ENCODE peak calls at places on chromosomes 4 and X, in ten cellular contexts. C, Z, S, K, U, T, J, E, M and Y are unnamed samples.
A peak's percentile ranks its signal among the peaks of the same experiment; 100 is the strongest.

GRCh38 chrX:7228226-7228625 is 80.3 kb upstream of the PUDP start:
- DNase-seq in C (no peak), Z (no peak), S (no peak), K (no peak), U (no peak), T (no peak), J (no peak), E (no peak), M (no peak), Y (no peak)

GRCh38 chr4:118915468-118915867 is 26.8 kb downstream of the SYNPO2 start:
- DNase-seq in C (no peak), Z (no peak), S (no peak), K (no peak), U (no peak), T (no peak), J (no peak), E (no peak), M (no peak), Y (no peak)

GRCh38 chr4:153822316-153822715 is 33.4 kb upstream of the SFRP2 start:
- DNase-seq in C (peak; percentile 64), Z (no peak), S (no peak), K (no peak), U (no peak), T (no peak), J (no peak), E (no peak), M (no peak), Y (no peak)

GRCh38 chrX:147953976-147954375 is 27.2 kb upstream of the FMR1NB start:
- DNase-seq in C (no peak), Z (peak; percentile 14), S (no peak), K (no peak), U (no peak), T (no peak), J (no peak), E (no peak), M (no peak), Y (no peak)

GRCh38 chrX:124887572-124887971 is 432.1 kb upstream of the TEX13C start:
- DNase-seq in C (no peak), Z (no peak), S (no peak), K (no peak), U (no peak), T (no peak), J (no peak), E (no peak), M (no peak), Y (no peak)

GRCh38 chr4:82429728-82430192 is 502 bp downstream of the HNRNPDL start:
- DNase-seq in C (peak; percentile 81), Z (no peak), S (no peak), K (no peak), U (peak; percentile 61), T (no peak), J (no peak), E (peak; percentile 94), M (no peak), Y (peak; percentile 79)

GRCh38 chr4:55398966-55399365 is 3.2 kb downstream of the TMEM165 start:
- DNase-seq in C (peak; percentile 59), Z (no peak), S (no peak), K (no peak), U (no peak), T (no peak), J (no peak), E (no peak), M (no peak), Y (no peak)

GRCh38 chrX:118974908-118975671 is 672 bp downstream of the LONRF3 start:
- DNase-seq in C (peak; percentile 53), Z (peak; percentile 66), S (peak; percentile 71), K (peak; percentile 82), U (peak; percentile 50), T (peak; percentile 73), J (peak; percentile 58), E (peak; percentile 82), M (no peak), Y (peak; percentile 62)

GRCh38 chr4:96767815-96768480 is 928.1 kb downstream of the PDHA2 start:
- DNase-seq in C (no peak), Z (no peak), S (no peak), K (no peak), U (no peak), T (no peak), J (no peak), E (no peak), M (no peak), Y (no peak)

GRCh38 chr4:151324449-151325319 is 721 bp downstream of the SH3D19 start:
- DNase-seq in C (peak; percentile 83), Z (peak; percentile 69), S (peak; percentile 90), K (peak; percentile 86), U (no peak), T (peak; percentile 94), J (peak; percentile 78), E (peak; percentile 81), M (no peak), Y (no peak)

GRCh38 chr4:7394681-7395451 is 39.9 kb downstream of the PSAPL1 start:
- DNase-seq in C (no peak), Z (peak; percentile 8), S (peak; percentile 26), K (no peak), U (no peak), T (no peak), J (no peak), E (no peak), M (no peak), Y (no peak)

GRCh38 chrX:100995469-100995868 is 26.0 kb downstream of the ARL13A start:
- DNase-seq in C (peak; percentile 88), Z (no peak), S (no peak), K (no peak), U (no peak), T (no peak), J (no peak), E (no peak), M (no peak), Y (no peak)

GRCh38 chr4:189304755-189305154 is 635.9 kb upstream of the FRG1 start:
- DNase-seq in C (no peak), Z (no peak), S (no peak), K (no peak), U (no peak), T (no peak), J (no peak), E (no peak), M (no peak), Y (no peak)

GRCh38 chr4:152032722-152033131 is 271.9 kb upstream of the GATB start:
- DNase-seq in C (peak; percentile 96), Z (no peak), S (peak; percentile 7), K (no peak), U (no peak), T (no peak), J (no peak), E (no peak), M (no peak), Y (no peak)

GRCh38 chrX:7746861-7747260 is 96.1 kb upstream of the VCX start:
- DNase-seq in C (peak; percentile 0), Z (no peak), S (no peak), K (no peak), U (no peak), T (no peak), J (no peak), E (no peak), M (no peak), Y (no peak)

GRCh38 chr4:152679414-152680281 is at the start of gene TMEM154:
- DNase-seq in C (peak; percentile 87), Z (peak; percentile 32), S (peak; percentile 92), K (peak; percentile 85), U (no peak), T (peak; percentile 75), J (peak; percentile 74), E (peak; percentile 94), M (peak; percentile 85), Y (peak; percentile 75)

GRCh38 chrX:100643943-100644587 is at the start of gene SRPX2:
- DNase-seq in C (peak; percentile 90), Z (no peak), S (no peak), K (no peak), U (no peak), T (no peak), J (peak; percentile 50), E (no peak), M (no peak), Y (no peak)

GRCh38 chr4:99947190-99947578 is 766 bp upstream of the DNAJB14 start:
- DNase-seq in C (peak; percentile 38), Z (no peak), S (no peak), K (no peak), U (no peak), T (no peak), J (no peak), E (no peak), M (no peak), Y (no peak)
- H3K4me1 ChIP-seq in C (peaks cover 38% of the 10 kb centered on the region), Z (peaks cover 32% of the 10 kb centered on the region), S (no peaks in the 10 kb centered on the region), K (no peaks in the 10 kb centered on the region), U (peaks cover 19% of the 10 kb centered on the region), T (peaks cover 18% of the 10 kb centered on the region), J (peaks cover 38% of the 10 kb centered on the region), E (peaks cover 67% of the 10 kb centered on the region), M (peaks cover 64% of the 10 kb centered on the region), Y (peaks cover 59% of the 10 kb centered on the region)

GRCh38 chrX:10519278-10519677 is 101.1 kb downstream of the MID1 start:
- DNase-seq in C (no peak), Z (no peak), S (no peak), K (no peak), U (no peak), T (no peak), J (no peak), E (no peak), M (no peak), Y (no peak)
- H3K4me3 ChIP-seq in C (no peak overlapping the region), Z (no peak overlapping the region), S (no peak overlapping the region), K (no peak overlapping the region), U (no peak overlapping the region), T (no peak overlapping the region), J (no peak overlapping the region), E (no peak overlapping the region), M (no peak overlapping the region), Y (no peak overlapping the region)

DNA sequence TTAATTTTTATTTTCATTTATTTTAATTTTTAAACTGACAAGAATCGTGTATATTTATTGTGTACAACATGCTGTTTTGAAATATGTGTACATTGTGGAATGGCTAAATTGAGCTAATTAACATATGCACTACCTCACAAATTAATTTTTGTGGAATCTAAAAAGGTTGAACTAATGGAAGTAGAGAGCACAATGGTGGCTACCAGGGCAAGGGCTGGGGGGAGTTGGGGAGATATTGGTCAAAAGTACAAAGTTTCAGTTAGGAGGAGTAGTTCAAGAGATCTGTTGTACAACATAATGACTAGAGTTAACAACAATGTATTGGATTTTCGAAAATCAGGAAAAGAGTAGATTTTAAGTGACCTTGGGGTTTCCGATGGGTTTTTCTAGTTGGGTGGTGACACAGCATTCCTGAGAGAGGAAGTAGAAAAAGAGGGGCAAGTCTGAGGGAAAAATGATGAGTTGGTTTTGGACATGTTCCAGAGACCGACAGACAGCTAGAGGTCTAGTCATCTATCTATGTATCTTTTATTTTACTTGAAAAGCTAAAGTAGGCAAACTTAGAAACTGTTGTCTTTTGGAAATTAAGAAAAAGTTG is 23.2 kb downstream of the APOO start:
- DNase-seq in C (peak; percentile 54), Z (no peak), S (no peak), K (no peak), U (peak; percentile 16), T (no peak), J (no peak), E (no peak), M (no peak), Y (no peak)
- H3K27ac ChIP-seq in C (peak overlapping the region; percentile 88), Z (no peak overlapping the region), S (no peak overlapping the region), K (no peak overlapping the region), U (peak overlapping the region; percentile 85), T (no peak overlapping the region), J (peak overlapping the region; percentile 15), E (no peak overlapping the region), M (no peak overlapping the region), Y (no peak overlapping the region)

DNA sequence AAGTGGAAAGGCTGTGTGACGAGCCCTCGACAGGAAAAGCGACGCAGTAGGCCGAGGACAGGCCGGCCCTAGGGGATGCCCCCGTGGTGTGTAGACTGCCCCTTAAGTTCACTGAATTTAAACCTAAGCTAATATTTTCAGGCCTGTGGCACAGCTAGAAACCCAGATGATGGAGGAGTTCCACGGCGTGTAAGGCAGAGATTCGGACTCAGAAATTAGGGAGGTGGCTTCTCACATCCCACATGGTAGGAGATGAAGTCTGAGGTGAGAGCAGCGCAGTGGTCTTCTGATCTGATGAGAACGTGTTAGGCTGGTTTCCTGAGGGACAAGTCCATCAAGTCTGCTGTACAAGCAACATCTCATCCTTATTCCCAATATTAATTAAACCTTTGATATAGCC is 7.8 kb downstream of the LRP2BP start:
- DNase-seq in C (no peak), Z (no peak), S (no peak), K (no peak), U (no peak), T (no peak), J (no peak), E (no peak), M (no peak), Y (no peak)
- H3K4me1 ChIP-seq in C (no peaks in the 10 kb centered on the region), Z (peaks cover 16% of the 10 kb centered on the region), S (no peaks in the 10 kb centered on the region), K (peaks cover 3% of the 10 kb centered on the region), U (peaks cover 16% of the 10 kb centered on the region), T (peaks cover 2% of the 10 kb centered on the region), J (peaks cover 10% of the 10 kb centered on the region), E (no peaks in the 10 kb centered on the region), M (no peaks in the 10 kb centered on the region), Y (peaks cover 4% of the 10 kb centered on the region)